ENCODE peak calls at places on chromosomes 4 and X, in six cellular contexts. E is activated T-cell treated with anti-CD3 and anti-CD28 coated beads, Interleukin-2, amount 50 U/mL, for 72 hours; D is activated CD8-positive, alpha-beta memory T cell treated with anti-CD3 and anti-CD28 coated beads, Interleukin-2, amount 10 ng/mL, durations not matched to agents 7 days and 5 days; M is left colon; B is mesenteric fat pad; N is stimulated activated CD4-positive, alpha-beta T cell treated with anti-CD3 and anti-CD28 coated beads, Interleukin-12 subunit alpha, Interleukin-12 subunit beta, amount 100 ng/mL, for 48 hours. S is an unnamed sample.

GRCh38 chr4:165873298-165874071 is 448 bp downstream of the TLL1 start:
- DNase-seq in M (no peak), E (no peak), D (no peak), N (no peak), B (no peak), S (no peak)

GRCh38 chr4:54296548-54297203 is 67.6 kb downstream of the PDGFRA start:
- DNase-seq in N (no peak), D (no peak), M (no peak), B (no peak), E (no peak), S (no peak)

GRCh38 chrX:9955506-9955905 is 11.7 kb upstream of the CLDN34 start:
- DNase-seq in E (no peak), M (no peak), D (no peak), B (no peak), N (no peak), S (no peak)

GRCh38 chr4:176261481-176261880 is 7.5 kb downstream of the ASB5 start:
- DNase-seq in D (no peak), E (no peak), N (no peak), B (no peak), M (no peak), S (no peak)

GRCh38 chr4:52015366-52015765 is 4.8 kb downstream of the LRRC66 start:
- DNase-seq in N (no peak), D (no peak), E (no peak), M (no peak), B (no peak), S (no peak)

GRCh38 chrX:44843318-44843702 is 511 bp upstream of the DUSP21 start:
- DNase-seq in E (no peak), B (no peak), M (no peak), N (no peak), D (no peak), S (no peak)

GRCh38 chrX:69312141-69312670 is 147.0 kb upstream of the PJA1 start:
- DNase-seq in B (peak; percentile 45), M (no peak), N (no peak), E (no peak), D (no peak), S (no peak)

GRCh38 chrX:74923942-74924448 is 1.3 kb downstream of the NEXMIF start:
- DNase-seq in D (no peak), M (peak; percentile 25), B (no peak), N (no peak), E (peak; percentile 15), S (no peak)

GRCh38 chr4:185992585-185992984 is 76.4 kb upstream of the TLR3 start:
- DNase-seq in B (no peak), E (no peak), N (no peak), M (no peak), D (no peak), S (no peak)

GRCh38 chr4:28167411-28167810 is 1306.8 kb downstream of the STIM2 start:
- DNase-seq in E (no peak), M (no peak), B (no peak), N (no peak), D (no peak), S (no peak)

GRCh38 chrX:150616179-150616862 is 47.9 kb downstream of the MTM1 start:
- DNase-seq in M (no peak), N (no peak), B (no peak), E (no peak), D (no peak), S (no peak)

GRCh38 chr4:8528713-8529112 is 51.5 kb upstream of the GPR78 start:
- DNase-seq in N (no peak), B (no peak), M (no peak), D (no peak), E (no peak), S (no peak)

GRCh38 chrX:41265615-41266014 is 68.3 kb upstream of the DDX3X start:
- DNase-seq in D (peak; percentile 76), N (peak; percentile 35), M (no peak), E (peak; percentile 69), B (no peak), S (no peak)

GRCh38 chr4:147933316-147933715 is 201.4 kb downstream of the ARHGAP10 start:
- DNase-seq in D (no peak), N (no peak), M (peak; percentile 12), E (no peak), B (no peak), S (no peak)

GRCh38 chrX:77446840-77447239 is 349 bp upstream of the FGF16 start:
- DNase-seq in N (no peak), E (peak; percentile 8), B (no peak), D (no peak), M (no peak), S (no peak)

GRCh38 chrX:46561931-46562721 is 11.4 kb upstream of the CHST7 start:
- DNase-seq in D (peak; percentile 62), B (no peak), M (no peak), E (peak; percentile 22), N (no peak), S (peak; percentile 50)

GRCh38 chr4:11408569-11408968 is 20.1 kb downstream of the HS3ST1 start:
- DNase-seq in B (no peak), D (no peak), M (no peak), N (no peak), E (no peak), S (no peak)

GRCh38 chr4:138182838-138183426 is 59.2 kb downstream of the SLC7A11 start:
- DNase-seq in B (no peak), E (no peak), N (no peak), M (no peak), D (no peak), S (no peak)

GRCh38 chr4:121720109-121720508 is 23.3 kb upstream of the ANXA5 start:
- DNase-seq in N (no peak), D (no peak), B (no peak), M (no peak), E (no peak), S (no peak)

GRCh38 chr4:158209825-158210807 is at the start of gene TMEM144:
- DNase-seq in D (peak; percentile 61), B (peak; percentile 95), E (peak; percentile 57), M (peak; percentile 92), N (peak; percentile 40), S (peak; percentile 7)

GRCh38 chr4:184792950-184793555 is 32.7 kb downstream of the ACSL1 start:
- DNase-seq in E (peak; percentile 42), D (no peak), B (no peak), N (peak; percentile 40), M (no peak), S (no peak)

GRCh38 chr4:114366368-114366767 is 232.2 kb upstream of the UGT8 start:
- DNase-seq in E (no peak), N (no peak), B (no peak), M (no peak), D (no peak), S (no peak)

GRCh38 chrX:69025802-69026301 is 139.4 kb downstream of the PJA1 start:
- DNase-seq in B (no peak), E (no peak), M (no peak), N (no peak), D (no peak), S (no peak)

GRCh38 chr4:159370316-159370715 is 267.4 kb downstream of the RAPGEF2 start:
- DNase-seq in D (no peak), M (no peak), E (no peak), B (no peak), N (no peak), S (no peak)

GRCh38 chr4:77777135-77777777 is 41.9 kb downstream of the CNOT6L start:
- DNase-seq in D (no peak), E (no peak), M (no peak), B (no peak), N (no peak), S (no peak)

GRCh38 chr4:67678612-67679011 is 22.3 kb downstream of the UBA6 start:
- DNase-seq in M (no peak), E (no peak), N (no peak), D (no peak), B (no peak), S (no peak)

GRCh38 chr4:85543832-85544231 is 68.9 kb downstream of the ARHGAP24 start:
- DNase-seq in D (no peak), B (no peak), N (no peak), E (no peak), M (no peak), S (no peak)

GRCh38 chrX:31580227-31580626 is 508.4 kb upstream of the FTHL17 start:
- DNase-seq in D (no peak), M (no peak), N (no peak), B (no peak), E (no peak), S (no peak)